ENCODE peak calls at places on chromosome 15, in eight cellular contexts. K, J, I, R, S, E, B and G are unnamed samples.

GRCh38 chr15:33234019-33234418 is 39.5 kb upstream of the FMN1 start:
- DNase-seq in K (no peak), J (no peak), B (peak), I (peak), R (no peak), S (no peak), E (no peak), G (no peak)

GRCh38 chr15:52060511-52060910 is 41.5 kb downstream of the MAPK6 start:
- DNase-seq in J (no peak), B (no peak), R (no peak), E (no peak), I (no peak), K (no peak), S (no peak), G (no peak)

GRCh38 chr15:101179341-101180153 is 72.3 kb downstream of the CHSY1 start:
- DNase-seq in K (no peak), E (peak), J (no peak), R (no peak), I (peak), B (no peak), S (no peak), G (no peak)

GRCh38 chr15:71447328-71448250 is 332.3 kb downstream of the THSD4 start:
- DNase-seq in I (no peak), E (no peak), J (no peak), K (peak), S (no peak), B (no peak), R (no peak), G (no peak)

GRCh38 chr15:31478781-31479221 is 152.2 kb downstream of the KLF13 start:
- DNase-seq in E (no peak), S (no peak), K (peak), J (no peak), B (no peak), I (no peak), R (no peak), G (no peak)

GRCh38 chr15:45254405-45255293 is 2.6 kb downstream of the SLC28A2 start:
- DNase-seq in E (no peak), S (no peak), B (no peak), J (no peak), K (no peak), R (no peak), I (no peak), G (no peak)

GRCh38 chr15:36447373-36447772 is 132.1 kb upstream of the CDIN1 start:
- DNase-seq in I (no peak), K (no peak), B (no peak), R (no peak), J (no peak), S (no peak), E (no peak), G (no peak)

GRCh38 chr15:87369269-87369668 is 887.3 kb downstream of the NTRK3 start:
- DNase-seq in B (no peak), S (no peak), K (no peak), I (peak), J (no peak), R (no peak), E (no peak), G (no peak)

GRCh38 chr15:52228928-52229327 is 37.7 kb upstream of the GNB5 start:
- DNase-seq in S (no peak), E (no peak), I (no peak), K (peak), J (no peak), B (no peak), R (peak), G (no peak)